ENCODE peak calls at places on chromosomes 2 and 18, in six cellular contexts. One of them, this sample, is unnamed.

GRCh38 chr18:59885579-59886163 is 14.1 kb upstream of the PMAIP1 start:
- DNase-seq in activated naive CD4-positive, alpha-beta T cell: no peak
- DNase-seq in cardiac fibroblast: peak; percentile 87
- DNase-seq in mucosa of gallbladder: no peak
- DNase-seq in fibroblast of mammary gland: peak; percentile 90
- DNase-seq in COLO829: peak; percentile 58
- DNase-seq in this sample: peak; percentile 70

GRCh38 chr2:239026711-239027430 is 179.0 kb downstream of the TWIST2 start:
- DNase-seq in activated naive CD4-positive, alpha-beta T cell: no peak
- DNase-seq in cardiac fibroblast: no peak
- DNase-seq in mucosa of gallbladder: no peak
- DNase-seq in fibroblast of mammary gland: no peak
- DNase-seq in COLO829: no peak
- DNase-seq in this sample: no peak

GRCh38 chr2:48714240-48714639 is 41.3 kb downstream of the LHCGR start:
- DNase-seq in activated naive CD4-positive, alpha-beta T cell: no peak
- DNase-seq in cardiac fibroblast: peak; percentile 46
- DNase-seq in mucosa of gallbladder: no peak
- DNase-seq in fibroblast of mammary gland: peak; percentile 45
- DNase-seq in COLO829: no peak
- DNase-seq in this sample: no peak

GRCh38 chr2:3738454-3738853 is 35.1 kb downstream of the DCDC2C start:
- DNase-seq in activated naive CD4-positive, alpha-beta T cell: no peak
- DNase-seq in cardiac fibroblast: peak; percentile 41
- DNase-seq in mucosa of gallbladder: no peak
- DNase-seq in fibroblast of mammary gland: peak; percentile 44
- DNase-seq in COLO829: peak; percentile 50
- DNase-seq in this sample: peak; percentile 67

GRCh38 chr2:190759749-190760213 is 110.9 kb downstream of the NAB1 start:
- DNase-seq in activated naive CD4-positive, alpha-beta T cell: no peak
- DNase-seq in cardiac fibroblast: peak; percentile 91
- DNase-seq in mucosa of gallbladder: no peak
- DNase-seq in fibroblast of mammary gland: peak; percentile 92
- DNase-seq in COLO829: peak; percentile 68
- DNase-seq in this sample: peak; percentile 79

GRCh38 chr2:239019193-239019581 is 171.3 kb downstream of the TWIST2 start:
- DNase-seq in activated naive CD4-positive, alpha-beta T cell: no peak
- DNase-seq in cardiac fibroblast: no peak
- DNase-seq in mucosa of gallbladder: no peak
- DNase-seq in fibroblast of mammary gland: no peak
- DNase-seq in COLO829: no peak
- DNase-seq in this sample: no peak

GRCh38 chr2:37770797-37771196 is 99.4 kb upstream of the CDC42EP3 start:
- DNase-seq in activated naive CD4-positive, alpha-beta T cell: no peak
- DNase-seq in cardiac fibroblast: peak; percentile 72
- DNase-seq in mucosa of gallbladder: no peak
- DNase-seq in fibroblast of mammary gland: peak; percentile 34
- DNase-seq in COLO829: no peak
- DNase-seq in this sample: no peak

GRCh38 chr2:120299561-120299960 is 46.4 kb upstream of the INHBB start:
- DNase-seq in activated naive CD4-positive, alpha-beta T cell: no peak
- DNase-seq in cardiac fibroblast: no peak
- DNase-seq in mucosa of gallbladder: no peak
- DNase-seq in fibroblast of mammary gland: no peak
- DNase-seq in COLO829: no peak
- DNase-seq in this sample: no peak

GRCh38 chr18:47209166-47209565 is 33.0 kb upstream of the IER3IP1 start:
- DNase-seq in activated naive CD4-positive, alpha-beta T cell: no peak
- DNase-seq in cardiac fibroblast: no peak
- DNase-seq in mucosa of gallbladder: no peak
- DNase-seq in fibroblast of mammary gland: peak; percentile 10
- DNase-seq in COLO829: no peak
- DNase-seq in this sample: no peak

GRCh38 chr2:230714122-230714453 is 1.4 kb downstream of the CAB39 start:
- DNase-seq in activated naive CD4-positive, alpha-beta T cell: no peak
- DNase-seq in cardiac fibroblast: peak; percentile 87
- DNase-seq in mucosa of gallbladder: no peak
- DNase-seq in fibroblast of mammary gland: peak; percentile 81
- DNase-seq in COLO829: peak; percentile 73
- DNase-seq in this sample: peak; percentile 77

GRCh38 chr2:238955648-238956531 is 108.0 kb downstream of the TWIST2 start:
- DNase-seq in activated naive CD4-positive, alpha-beta T cell: no peak
- DNase-seq in cardiac fibroblast: peak; percentile 50
- DNase-seq in mucosa of gallbladder: no peak
- DNase-seq in fibroblast of mammary gland: peak; percentile 86
- DNase-seq in COLO829: no peak
- DNase-seq in this sample: peak; percentile 63

GRCh38 chr2:1704606-1705556 is 39.4 kb downstream of the PXDN start:
- DNase-seq in activated naive CD4-positive, alpha-beta T cell: no peak
- DNase-seq in cardiac fibroblast: peak; percentile 59
- DNase-seq in mucosa of gallbladder: no peak
- DNase-seq in fibroblast of mammary gland: no peak
- DNase-seq in COLO829: no peak
- DNase-seq in this sample: no peak

GRCh38 chr2:105409717-105410116 is 10.9 kb upstream of the FHL2 start:
- DNase-seq in activated naive CD4-positive, alpha-beta T cell: no peak
- DNase-seq in cardiac fibroblast: peak; percentile 65
- DNase-seq in mucosa of gallbladder: peak; percentile 86
- DNase-seq in fibroblast of mammary gland: peak; percentile 95
- DNase-seq in COLO829: peak; percentile 89
- DNase-seq in this sample: peak; percentile 92

GRCh38 chr2:121992700-121993099 is 237.2 kb downstream of the TSN start:
- DNase-seq in activated naive CD4-positive, alpha-beta T cell: no peak
- DNase-seq in cardiac fibroblast: no peak
- DNase-seq in mucosa of gallbladder: no peak
- DNase-seq in fibroblast of mammary gland: no peak
- DNase-seq in COLO829: no peak
- DNase-seq in this sample: no peak

GRCh38 chr2:203646266-203646864 is 60.1 kb upstream of the CD28 start:
- DNase-seq in activated naive CD4-positive, alpha-beta T cell: no peak
- DNase-seq in cardiac fibroblast: no peak
- DNase-seq in mucosa of gallbladder: no peak
- DNase-seq in fibroblast of mammary gland: no peak
- DNase-seq in COLO829: no peak
- DNase-seq in this sample: no peak

GRCh38 chr18:61893304-61893970 is 630 bp upstream of the RNF152 start:
- DNase-seq in activated naive CD4-positive, alpha-beta T cell: no peak
- DNase-seq in cardiac fibroblast: peak; percentile 56
- DNase-seq in mucosa of gallbladder: peak; percentile 27
- DNase-seq in fibroblast of mammary gland: peak; percentile 30
- DNase-seq in COLO829: no peak
- DNase-seq in this sample: peak; percentile 91

GRCh38 chr2:28626891-28627421 is 124.7 kb upstream of the PPP1CB start:
- DNase-seq in activated naive CD4-positive, alpha-beta T cell: no peak
- DNase-seq in cardiac fibroblast: no peak
- DNase-seq in mucosa of gallbladder: peak; percentile 58
- DNase-seq in fibroblast of mammary gland: peak; percentile 84
- DNase-seq in COLO829: no peak
- DNase-seq in this sample: peak; percentile 68

GRCh38 chr2:148876190-148876588 is 1.2 kb downstream of the KIF5C start:
- DNase-seq in activated naive CD4-positive, alpha-beta T cell: no peak
- DNase-seq in cardiac fibroblast: no peak
- DNase-seq in mucosa of gallbladder: no peak
- DNase-seq in fibroblast of mammary gland: no peak
- DNase-seq in COLO829: no peak
- DNase-seq in this sample: no peak

GRCh38 chr18:79199691-79200374 is 130.6 kb downstream of the ATP9B start:
- DNase-seq in activated naive CD4-positive, alpha-beta T cell: no peak
- DNase-seq in cardiac fibroblast: peak; percentile 12
- DNase-seq in mucosa of gallbladder: no peak
- DNase-seq in fibroblast of mammary gland: peak; percentile 46
- DNase-seq in COLO829: peak; percentile 4
- DNase-seq in this sample: no peak

GRCh38 chr2:54209379-54209778 is 46.6 kb downstream of the TSPYL6 start:
- DNase-seq in activated naive CD4-positive, alpha-beta T cell: no peak
- DNase-seq in cardiac fibroblast: peak; percentile 39
- DNase-seq in mucosa of gallbladder: no peak
- DNase-seq in fibroblast of mammary gland: no peak
- DNase-seq in COLO829: no peak
- DNase-seq in this sample: no peak

GRCh38 chr2:182915369-182916326 is 49.2 kb upstream of the FRZB start:
- DNase-seq in activated naive CD4-positive, alpha-beta T cell: no peak
- DNase-seq in cardiac fibroblast: peak; percentile 83
- DNase-seq in mucosa of gallbladder: no peak
- DNase-seq in fibroblast of mammary gland: peak; percentile 84
- DNase-seq in COLO829: peak; percentile 91
- DNase-seq in this sample: peak; percentile 68

GRCh38 chr2:201551901-201552300 is 91.4 kb downstream of the TMEM237 start:
- DNase-seq in activated naive CD4-positive, alpha-beta T cell: no peak
- DNase-seq in cardiac fibroblast: no peak
- DNase-seq in mucosa of gallbladder: no peak
- DNase-seq in fibroblast of mammary gland: no peak
- DNase-seq in COLO829: no peak
- DNase-seq in this sample: no peak

GRCh38 chr2:20444113-20444992 is 2.5 kb upstream of the RHOB start:
- DNase-seq in activated naive CD4-positive, alpha-beta T cell: no peak
- DNase-seq in cardiac fibroblast: peak; percentile 77
- DNase-seq in mucosa of gallbladder: no peak
- DNase-seq in fibroblast of mammary gland: peak; percentile 74
- DNase-seq in COLO829: no peak
- DNase-seq in this sample: peak; percentile 64

GRCh38 chr18:55477537-55478300 is 110.3 kb downstream of the TCF4 start:
- DNase-seq in activated naive CD4-positive, alpha-beta T cell: no peak
- DNase-seq in cardiac fibroblast: peak; percentile 73
- DNase-seq in mucosa of gallbladder: no peak
- DNase-seq in fibroblast of mammary gland: peak; percentile 72
- DNase-seq in COLO829: no peak
- DNase-seq in this sample: peak; percentile 43

GRCh38 chr18:31041346-31042067 is 1.0 kb downstream of the DSC3 start:
- DNase-seq in activated naive CD4-positive, alpha-beta T cell: no peak
- DNase-seq in cardiac fibroblast: peak; percentile 31
- DNase-seq in mucosa of gallbladder: no peak
- DNase-seq in fibroblast of mammary gland: no peak
- DNase-seq in COLO829: no peak
- DNase-seq in this sample: peak; percentile 9

GRCh38 chr2:54613361-54613760 is 110.1 kb upstream of the EML6 start:
- DNase-seq in activated naive CD4-positive, alpha-beta T cell: no peak
- DNase-seq in cardiac fibroblast: peak; percentile 70
- DNase-seq in mucosa of gallbladder: no peak
- DNase-seq in fibroblast of mammary gland: no peak
- DNase-seq in COLO829: no peak
- DNase-seq in this sample: no peak

GRCh38 chr18:58761970-58762780 is 90.9 kb downstream of the MALT1 start:
- DNase-seq in activated naive CD4-positive, alpha-beta T cell: no peak
- DNase-seq in cardiac fibroblast: no peak
- DNase-seq in mucosa of gallbladder: no peak
- DNase-seq in fibroblast of mammary gland: no peak
- DNase-seq in COLO829: no peak
- DNase-seq in this sample: no peak

GRCh38 chr18:48749768-48750167 is 201.0 kb downstream of the SMAD7 start:
- DNase-seq in activated naive CD4-positive, alpha-beta T cell: no peak
- DNase-seq in cardiac fibroblast: peak; percentile 82
- DNase-seq in mucosa of gallbladder: peak; percentile 36
- DNase-seq in fibroblast of mammary gland: peak; percentile 83
- DNase-seq in COLO829: no peak
- DNase-seq in this sample: peak; percentile 77

GRCh38 chr2:1620081-1620480 is 124.2 kb downstream of the PXDN start:
- DNase-seq in activated naive CD4-positive, alpha-beta T cell: no peak
- DNase-seq in cardiac fibroblast: no peak
- DNase-seq in mucosa of gallbladder: no peak
- DNase-seq in fibroblast of mammary gland: no peak
- DNase-seq in COLO829: no peak
- DNase-seq in this sample: no peak

GRCh38 chr2:52532956-52533355 is 1234.6 kb upstream of the CHAC2 start:
- DNase-seq in activated naive CD4-positive, alpha-beta T cell: no peak
- DNase-seq in cardiac fibroblast: no peak
- DNase-seq in mucosa of gallbladder: no peak
- DNase-seq in fibroblast of mammary gland: no peak
- DNase-seq in COLO829: no peak
- DNase-seq in this sample: no peak

GRCh38 chr18:61295153-61295552 is 38.1 kb upstream of the CDH20 start:
- DNase-seq in activated naive CD4-positive, alpha-beta T cell: no peak
- DNase-seq in cardiac fibroblast: no peak
- DNase-seq in mucosa of gallbladder: no peak
- DNase-seq in fibroblast of mammary gland: no peak
- DNase-seq in COLO829: no peak
- DNase-seq in this sample: no peak

GRCh38 chr2:208046686-208047085 is 21.4 kb upstream of the PLEKHM3 start:
- DNase-seq in activated naive CD4-positive, alpha-beta T cell: no peak
- DNase-seq in cardiac fibroblast: peak; percentile 45
- DNase-seq in mucosa of gallbladder: no peak
- DNase-seq in fibroblast of mammary gland: no peak
- DNase-seq in COLO829: no peak
- DNase-seq in this sample: no peak

GRCh38 chr18:40440088-40440487 is 1514.9 kb upstream of the PIK3C3 start:
- DNase-seq in activated naive CD4-positive, alpha-beta T cell: no peak
- DNase-seq in cardiac fibroblast: no peak
- DNase-seq in mucosa of gallbladder: no peak
- DNase-seq in fibroblast of mammary gland: no peak
- DNase-seq in COLO829: no peak
- DNase-seq in this sample: no peak

GRCh38 chr2:134718956-134719814 is at the start of gene TMEM163:
- DNase-seq in activated naive CD4-positive, alpha-beta T cell: no peak
- DNase-seq in cardiac fibroblast: no peak
- DNase-seq in mucosa of gallbladder: no peak
- DNase-seq in fibroblast of mammary gland: no peak
- DNase-seq in COLO829: no peak
- DNase-seq in this sample: peak; percentile 49

GRCh38 chr18:62957885-62958472 is 242.6 kb downstream of the PHLPP1 start:
- DNase-seq in activated naive CD4-positive, alpha-beta T cell: no peak
- DNase-seq in cardiac fibroblast: peak; percentile 68
- DNase-seq in mucosa of gallbladder: no peak
- DNase-seq in fibroblast of mammary gland: peak; percentile 55
- DNase-seq in COLO829: no peak
- DNase-seq in this sample: no peak

GRCh38 chr2:187964742-187965141 is 326.9 kb upstream of the GULP1 start:
- DNase-seq in activated naive CD4-positive, alpha-beta T cell: no peak
- DNase-seq in cardiac fibroblast: peak; percentile 75
- DNase-seq in mucosa of gallbladder: no peak
- DNase-seq in fibroblast of mammary gland: peak; percentile 87
- DNase-seq in COLO829: no peak
- DNase-seq in this sample: no peak

This sample was measured in GM03348.